ENCODE peak calls at places on chromosomes 5 and 9, in seven cellular contexts. D, O, Q, G, W, T and S are unnamed samples. For H3K9me3, the result is how much of the 10 kb centered on the place peaks cover.

GRCh38 chr9:96021616-96022444 is 146.3 kb downstream of the ERCC6L2 start:
- DNase-seq in G (no peak), Q (no peak), T (no peak), W (no peak), D (no peak), O (peak), S (no peak)

GRCh38 chr5:16880547-16880946 is 55.5 kb downstream of the MYO10 start:
- DNase-seq in T (no peak), D (no peak), G (no peak), O (no peak), Q (no peak), W (no peak), S (no peak)

GRCh38 chr5:80967500-80968181 is 7.5 kb downstream of the RASGRF2 start:
- DNase-seq in W (no peak), O (no peak), G (peak), Q (no peak), D (peak), T (no peak), S (no peak)

GRCh38 chr9:15139467-15139866 is 167.5 kb downstream of the TTC39B start:
- DNase-seq in T (no peak), W (no peak), G (no peak), D (no peak), Q (no peak), O (peak), S (no peak)

GRCh38 chr5:7849531-7850240 is 1.2 kb downstream of the CFAP90 start:
- DNase-seq in D (no peak), O (peak), W (no peak), Q (no peak), T (no peak), G (no peak), S (no peak)

GRCh38 chr9:117305454-117305853 is 109.4 kb downstream of the ASTN2 start:
- DNase-seq in O (no peak), D (no peak), T (no peak), W (no peak), G (no peak), Q (no peak), S (no peak)

GRCh38 chr5:122130152-122130551 is 806 bp downstream of the ZNF474 start:
- DNase-seq in T (no peak), G (no peak), Q (no peak), W (no peak), D (no peak), O (no peak), S (no peak)

GRCh38 chr5:152572812-152573211 is 167.7 kb upstream of the NMUR2 start:
- DNase-seq in D (no peak), W (no peak), T (no peak), G (no peak), Q (no peak), O (no peak), S (no peak)

GRCh38 chr5:161600156-161600555 is 53.6 kb upstream of the GABRB2 start:
- DNase-seq in T (no peak), G (no peak), O (no peak), W (no peak), Q (no peak), D (no peak), S (no peak)

GRCh38 chr9:738209-738915 is 103.1 kb upstream of the DMRT1 start:
- DNase-seq in O (peak), T (no peak), G (peak), D (peak), Q (no peak), W (peak), S (no peak)

GRCh38 chr5:55597014-55597981 is 62.5 kb upstream of the PLPP1 start:
- DNase-seq in Q (no peak), O (peak), D (peak), G (peak), W (peak), T (no peak), S (no peak)

GRCh38 chr9:101453776-101454570 is 18.4 kb upstream of the ALDOB start:
- DNase-seq in G (no peak), W (no peak), O (no peak), D (no peak), Q (no peak), T (no peak), S (no peak)

GRCh38 chr5:99795026-99795425 is 740.1 kb upstream of the FAM174A start:
- DNase-seq in Q (no peak), D (no peak), W (no peak), G (peak), O (no peak), T (no peak), S (no peak)

GRCh38 chr5:52859619-52860018 is 71.9 kb downstream of the ITGA1 start:
- DNase-seq in W (no peak), G (peak), D (no peak), T (no peak), O (no peak), Q (no peak), S (no peak)

GRCh38 chr5:27815061-27815460 is 776.7 kb upstream of the CDH9 start:
- DNase-seq in G (no peak), D (no peak), T (no peak), W (no peak), Q (no peak), O (no peak), S (no peak)

GRCh38 chr9:78369644-78370219 is 72.8 kb downstream of the PSAT1 start:
- DNase-seq in T (peak), Q (peak), O (peak), W (peak), D (peak), G (peak), S (peak)

GRCh38 chr9:87678650-87679355 is 47.1 kb upstream of the CTSL start:
- DNase-seq in O (peak), G (peak), T (no peak), Q (peak), W (no peak), D (peak), S (no peak)

GRCh38 chr5:38193015-38193581 is 65.3 kb upstream of the EGFLAM start:
- DNase-seq in O (peak), G (peak), Q (peak), T (peak), D (peak), W (peak), S (peak)

GRCh38 chr5:160656961-160657570 is 194.9 kb downstream of the ATP10B start:
- DNase-seq in Q (no peak), T (no peak), G (no peak), W (no peak), O (no peak), D (no peak), S (no peak)

GRCh38 chr5:30572279-30572678 is 621.2 kb upstream of the CDH6 start:
- DNase-seq in O (no peak), D (no peak), Q (no peak), W (no peak), G (peak), T (no peak), S (no peak)

GRCh38 chr5:16691731-16692130 is 74.9 kb upstream of the RETREG1 start:
- DNase-seq in G (no peak), W (no peak), O (no peak), Q (no peak), D (no peak), T (no peak), S (no peak)

GRCh38 chr9:87324613-87325194 is 173.0 kb upstream of the DAPK1 start:
- DNase-seq in Q (no peak), D (peak), G (peak), T (no peak), O (no peak), W (no peak), S (no peak)

GRCh38 chr5:6365977-6366590 is 12.3 kb downstream of the MED10 start:
- DNase-seq in T (no peak), D (no peak), Q (no peak), G (no peak), W (no peak), O (no peak), S (no peak)

GRCh38 chr5:167448376-167448775 is 843.1 kb upstream of the WWC1 start:
- DNase-seq in G (no peak), W (no peak), D (no peak), T (no peak), O (no peak), Q (no peak), S (no peak)

GRCh38 chr9:87278971-87279731 is 218.5 kb upstream of the DAPK1 start:
- DNase-seq in W (no peak), G (peak), D (no peak), Q (no peak), O (no peak), T (no peak), S (no peak)

GRCh38 chr9:111959468-111959941 is 62.9 kb downstream of the UGCG start:
- DNase-seq in Q (no peak), D (peak), T (no peak), O (peak), G (peak), W (peak), S (no peak)

GRCh38 chr9:131809941-131810344 is 70.1 kb upstream of the RAPGEF1 start:
- DNase-seq in T (no peak), G (peak), Q (no peak), O (no peak), W (no peak), D (no peak), S (no peak)

GRCh38 chr5:88736494-88736893 is 146.5 kb downstream of the MEF2C start:
- DNase-seq in G (no peak), O (no peak), Q (no peak), T (peak), D (no peak), W (no peak), S (no peak)

DNA sequence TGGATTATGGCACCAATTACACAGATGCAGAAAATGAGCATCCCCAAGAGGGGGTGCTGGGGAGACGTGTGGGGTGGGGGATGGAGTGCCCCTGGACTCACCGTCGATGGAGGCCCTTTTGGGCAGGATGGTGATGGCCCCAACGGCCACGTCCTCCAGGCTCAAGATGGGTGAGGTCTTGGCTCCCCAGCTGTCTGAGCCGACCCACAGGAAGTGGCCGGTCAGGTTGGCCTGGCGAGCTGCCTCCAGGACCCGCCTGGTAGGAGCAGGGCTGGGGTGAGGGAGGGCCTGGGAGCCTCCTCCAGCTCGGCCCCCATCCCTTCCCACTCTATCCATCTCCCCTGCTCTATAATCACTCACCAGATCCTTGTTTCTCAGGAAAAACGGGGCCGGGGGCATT is 4.6 kb downstream of the GRM6 start:
- DNase-seq in W (no peak), G (no peak), O (no peak), T (no peak), D (no peak), Q (no peak), S (no peak)
- H3K9me3 ChIP-seq in W (under half), G (under half), O (under half), T (under half), D (under half), Q (under half), S (under half)

GRCh38 chr9:5667391-5667790 is 38.5 kb downstream of the RIC1 start:
- DNase-seq in G (no peak), Q (no peak), W (no peak), O (no peak), T (no peak), D (no peak), S (no peak)
- H3K9me3 ChIP-seq in G (under half), Q (under half), W (under half), O (under half), T (under half), D (under half), S (under half)

DNA sequence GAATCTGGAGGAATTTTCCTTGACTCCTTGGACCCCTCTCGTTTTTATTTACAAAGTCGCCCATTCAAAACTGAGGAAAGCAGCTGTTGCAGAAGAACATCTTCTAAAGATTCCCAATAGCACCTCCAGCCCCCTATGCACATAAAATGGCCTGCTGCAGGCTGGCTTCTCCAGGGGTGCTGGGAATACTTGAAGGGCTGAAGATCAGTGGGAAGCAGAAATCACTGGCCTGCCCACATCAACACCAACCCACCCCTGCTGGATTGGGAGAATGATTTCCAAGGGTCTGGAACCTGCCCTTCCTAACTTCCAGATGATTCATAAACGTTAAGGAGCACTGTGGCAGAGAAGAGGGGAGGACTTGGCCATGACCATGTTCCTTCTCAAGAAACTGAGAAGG is 3.0 kb upstream of the FOXE1 start:
- DNase-seq in W (no peak), G (no peak), Q (no peak), D (no peak), O (no peak), T (no peak), S (no peak)
- H3K9me3 ChIP-seq in W (under half), G (under half), Q (under half), D (under half), O (under half), T (under half), S (under half)

GRCh38 chr5:104189031-104189430 is 626.4 kb upstream of the NUDT12 start:
- DNase-seq in G (peak), O (no peak), D (peak), Q (no peak), T (no peak), W (no peak), S (no peak)

GRCh38 chr5:104186100-104186499 is 623.5 kb upstream of the NUDT12 start:
- DNase-seq in W (no peak), D (peak), Q (no peak), T (no peak), G (peak), O (peak), S (no peak)

GRCh38 chr5:104187656-104188055 is 625.1 kb upstream of the NUDT12 start:
- DNase-seq in D (no peak), W (no peak), Q (no peak), G (no peak), O (no peak), T (no peak), S (no peak)

GRCh38 chr5:104186510-104186909 is 623.9 kb upstream of the NUDT12 start:
- DNase-seq in D (no peak), G (no peak), T (no peak), Q (no peak), O (no peak), W (no peak), S (no peak)

DNA sequence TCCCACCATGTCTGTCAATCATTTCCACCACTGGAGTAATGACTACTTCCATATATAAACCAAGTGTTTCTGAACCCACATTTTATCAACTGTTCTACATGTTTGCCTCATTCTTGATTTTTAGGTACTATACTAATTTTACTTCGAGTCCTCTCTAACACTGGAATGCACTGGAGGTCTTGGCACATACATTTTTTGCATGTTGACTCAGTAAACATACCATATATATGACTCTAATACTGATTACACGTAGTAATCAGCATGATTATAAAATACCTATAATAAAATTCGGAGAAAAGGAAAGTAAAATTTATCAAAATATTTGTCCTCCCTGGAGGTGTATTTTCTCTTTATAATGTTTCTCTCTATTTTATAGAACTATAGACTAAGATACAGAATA is 621.7 kb upstream of the NUDT12 start:
- DNase-seq in W (no peak), G (peak), O (no peak), Q (no peak), D (no peak), T (no peak), S (no peak)
- H3K9me3 ChIP-seq in W (under half), G (under half), O (under half), Q (under half), D (under half), T (under half), S (under half)

GRCh38 chr5:131926168-131926567 is 19.3 kb downstream of the MEIKIN start:
- DNase-seq in T (no peak), O (no peak), G (no peak), Q (no peak), W (no peak), D (no peak), S (no peak)
- H3K9me3 ChIP-seq in T (under half), O (under half), G (under half), Q (under half), W (under half), D (under half), S (under half)

DNA sequence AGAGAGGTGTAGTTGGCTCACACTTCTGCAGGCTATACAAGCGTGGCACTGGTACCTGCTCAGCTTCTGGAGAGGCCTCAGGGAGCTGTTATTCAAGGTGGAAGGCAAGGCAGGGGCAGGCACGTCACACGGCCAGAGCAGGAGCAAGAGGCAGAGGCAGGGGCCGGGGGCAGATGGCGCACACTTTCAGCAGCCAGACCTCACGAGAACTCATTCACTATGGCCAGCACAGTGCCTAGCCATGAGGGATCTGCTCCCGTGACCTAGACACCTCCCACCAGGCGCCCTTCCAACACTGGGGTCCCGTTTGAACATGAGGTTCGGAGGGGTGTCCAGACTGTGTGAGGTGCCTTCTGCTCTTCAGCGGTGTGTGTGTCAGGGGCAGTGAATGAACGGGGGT is 71.0 kb upstream of the FCN1 start:
- DNase-seq in Q (no peak), D (no peak), W (no peak), T (no peak), O (no peak), G (no peak), S (no peak)
- H3K9me3 ChIP-seq in Q (under half), D (under half), W (under half), T (under half), O (under half), G (under half), S (under half)

GRCh38 chr5:129342796-129343195 is 117.3 kb upstream of the ADAMTS19 start:
- DNase-seq in Q (no peak), D (no peak), G (no peak), W (no peak), O (no peak), T (no peak), S (no peak)
- H3K9me3 ChIP-seq in Q (under half), D (under half), G (under half), W (under half), O (under half), T (under half), S (under half)